ENCODE peak calls at places on chromosome 11, in five cellular contexts. One of them, this sample, is unnamed.

GRCh38 chr11:133526790-133527189 is 5.5 kb downstream of the OPCML start:
- DNase-seq in WERI-Rb-1: no peak
- DNase-seq in neural progenitor cell: no peak
- DNase-seq in gastrocnemius medialis: no peak
- DNase-seq in body of pancreas: no peak
- DNase-seq in this sample: no peak

GRCh38 chr11:46222485-46223251 is 54.8 kb upstream of the CREB3L1 start:
- DNase-seq in WERI-Rb-1: no peak
- DNase-seq in neural progenitor cell: no peak
- DNase-seq in gastrocnemius medialis: no peak
- DNase-seq in body of pancreas: no peak
- DNase-seq in this sample: no peak

GRCh38 chr11:134780486-134781155 is 368.6 kb upstream of the B3GAT1 start:
- DNase-seq in WERI-Rb-1: no peak
- DNase-seq in neural progenitor cell: no peak
- DNase-seq in gastrocnemius medialis: no peak
- DNase-seq in body of pancreas: no peak
- DNase-seq in this sample: no peak

GRCh38 chr11:58763120-58763490 is 31.4 kb upstream of the GLYAT start:
- DNase-seq in WERI-Rb-1: no peak
- DNase-seq in neural progenitor cell: no peak
- DNase-seq in gastrocnemius medialis: no peak
- DNase-seq in body of pancreas: no peak
- DNase-seq in this sample: no peak

GRCh38 chr11:116856423-116856822 is 19.0 kb upstream of the APOA1 start:
- DNase-seq in WERI-Rb-1: no peak
- DNase-seq in neural progenitor cell: no peak
- DNase-seq in gastrocnemius medialis: no peak
- DNase-seq in body of pancreas: no peak
- DNase-seq in this sample: no peak

GRCh38 chr11:84316866-84317560 is 1030.8 kb upstream of the CCDC90B start:
- DNase-seq in WERI-Rb-1: no peak
- DNase-seq in neural progenitor cell: peak; percentile 37
- DNase-seq in gastrocnemius medialis: no peak
- DNase-seq in body of pancreas: no peak
- DNase-seq in this sample: no peak

GRCh38 chr11:2807801-2808241 is 77.8 kb downstream of the CDKN1C start:
- DNase-seq in WERI-Rb-1: peak; percentile 4
- DNase-seq in neural progenitor cell: no peak
- DNase-seq in gastrocnemius medialis: peak; percentile 1
- DNase-seq in body of pancreas: peak; percentile 18
- DNase-seq in this sample: no peak

GRCh38 chr11:119684361-119685072 is 44.5 kb downstream of the NECTIN1 start:
- DNase-seq in WERI-Rb-1: no peak
- DNase-seq in neural progenitor cell: no peak
- DNase-seq in gastrocnemius medialis: no peak
- DNase-seq in body of pancreas: peak; percentile 47
- DNase-seq in this sample: no peak

GRCh38 chr11:31050061-31050790 is 319.3 kb downstream of the DCDC1 start:
- DNase-seq in WERI-Rb-1: no peak
- DNase-seq in neural progenitor cell: no peak
- DNase-seq in gastrocnemius medialis: no peak
- DNase-seq in body of pancreas: no peak
- DNase-seq in this sample: peak; percentile 1

GRCh38 chr11:65883058-65883761 is 3.6 kb downstream of the CTSW start:
- DNase-seq in WERI-Rb-1: no peak
- DNase-seq in neural progenitor cell: no peak
- DNase-seq in gastrocnemius medialis: no peak
- DNase-seq in body of pancreas: no peak
- DNase-seq in this sample: no peak

GRCh38 chr11:131455843-131456704 is 85.7 kb downstream of the NTM start:
- DNase-seq in WERI-Rb-1: no peak
- DNase-seq in neural progenitor cell: no peak
- DNase-seq in gastrocnemius medialis: no peak
- DNase-seq in body of pancreas: no peak
- DNase-seq in this sample: no peak

GRCh38 chr11:12968836-12969235 is 40.3 kb upstream of the RASSF10 start:
- DNase-seq in WERI-Rb-1: no peak
- DNase-seq in neural progenitor cell: no peak
- DNase-seq in gastrocnemius medialis: no peak
- DNase-seq in body of pancreas: no peak
- DNase-seq in this sample: no peak

GRCh38 chr11:61004037-61004641 is 32.7 kb downstream of the CD6 start:
- DNase-seq in WERI-Rb-1: no peak
- DNase-seq in neural progenitor cell: no peak
- DNase-seq in gastrocnemius medialis: no peak
- DNase-seq in body of pancreas: no peak
- DNase-seq in this sample: no peak

GRCh38 chr11:773830-774229 is 3.5 kb downstream of the GATD1 start:
- DNase-seq in WERI-Rb-1: no peak
- DNase-seq in neural progenitor cell: peak; percentile 1
- DNase-seq in gastrocnemius medialis: no peak
- DNase-seq in body of pancreas: no peak
- DNase-seq in this sample: no peak
- H3K27ac ChIP-seq in WERI-Rb-1: no peak overlapping the region
- H3K27ac ChIP-seq in neural progenitor cell: no peak overlapping the region
- H3K27ac ChIP-seq in gastrocnemius medialis: no peak overlapping the region
- H3K27ac ChIP-seq in body of pancreas: no peak overlapping the region
- H3K27ac ChIP-seq in this sample: no peak overlapping the region

GRCh38 chr11:57478971-57479663 is 18.8 kb downstream of the RTN4RL2 start:
- DNase-seq in WERI-Rb-1: no peak
- DNase-seq in neural progenitor cell: no peak
- DNase-seq in gastrocnemius medialis: no peak
- DNase-seq in body of pancreas: no peak
- DNase-seq in this sample: no peak
- H3K27me3 ChIP-seq in WERI-Rb-1: peaks cover 43% of the 10 kb centered on the region
- H3K27me3 ChIP-seq in neural progenitor cell: peaks cover 100% of the 10 kb centered on the region
- H3K27me3 ChIP-seq in gastrocnemius medialis: peaks cover 6% of the 10 kb centered on the region
- H3K27me3 ChIP-seq in body of pancreas: no peaks in the 10 kb centered on the region
- H3K27me3 ChIP-seq in this sample: no peaks in the 10 kb centered on the region

GRCh38 chr11:82676483-82677094 is 57.1 kb downstream of the FAM181B start:
- DNase-seq in WERI-Rb-1: no peak
- DNase-seq in neural progenitor cell: no peak
- DNase-seq in gastrocnemius medialis: no peak
- DNase-seq in body of pancreas: no peak
- DNase-seq in this sample: no peak
- H3K27ac ChIP-seq in WERI-Rb-1: no peak overlapping the region
- H3K27ac ChIP-seq in neural progenitor cell: no peak overlapping the region
- H3K27ac ChIP-seq in gastrocnemius medialis: no peak overlapping the region
- H3K27ac ChIP-seq in body of pancreas: no peak overlapping the region
- H3K27ac ChIP-seq in this sample: no peak overlapping the region

GRCh38 chr11:128924618-128925017 is 18.1 kb downstream of the TP53AIP1 start:
- DNase-seq in WERI-Rb-1: no peak
- DNase-seq in neural progenitor cell: no peak
- DNase-seq in gastrocnemius medialis: no peak
- DNase-seq in body of pancreas: no peak
- DNase-seq in this sample: no peak

GRCh38 chr11:128926000-128926399 is 16.7 kb downstream of the TP53AIP1 start:
- DNase-seq in WERI-Rb-1: no peak
- DNase-seq in neural progenitor cell: no peak
- DNase-seq in gastrocnemius medialis: no peak
- DNase-seq in body of pancreas: no peak
- DNase-seq in this sample: no peak

GRCh38 chr11:128926437-128927107 is 16.1 kb downstream of the TP53AIP1 start:
- DNase-seq in WERI-Rb-1: no peak
- DNase-seq in neural progenitor cell: no peak
- DNase-seq in gastrocnemius medialis: no peak
- DNase-seq in body of pancreas: no peak
- DNase-seq in this sample: no peak

GRCh38 chr11:128921790-128922189 is 20.9 kb downstream of the TP53AIP1 start:
- DNase-seq in WERI-Rb-1: no peak
- DNase-seq in neural progenitor cell: no peak
- DNase-seq in gastrocnemius medialis: no peak
- DNase-seq in body of pancreas: no peak
- DNase-seq in this sample: no peak

DNA sequence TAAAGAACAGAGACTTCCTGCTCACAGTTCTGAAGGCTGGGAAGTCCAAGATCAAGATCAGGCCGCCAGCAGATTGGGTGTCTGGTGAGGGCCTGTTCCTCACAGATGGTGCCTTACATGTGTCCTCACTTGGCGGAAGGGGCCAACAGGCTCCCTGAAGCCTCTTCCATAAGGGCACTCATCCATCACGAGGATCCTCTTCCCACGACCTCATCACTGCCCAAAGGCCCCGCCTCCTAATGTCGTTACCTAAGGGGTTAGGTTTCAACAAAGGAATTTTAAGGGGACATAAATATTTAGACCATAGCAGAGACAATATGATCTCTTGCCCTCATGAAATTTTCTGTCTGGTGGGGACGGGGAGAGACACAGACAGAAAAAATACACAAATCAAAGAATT is 18.6 kb downstream of the TP53AIP1 start:
- DNase-seq in WERI-Rb-1: no peak
- DNase-seq in neural progenitor cell: no peak
- DNase-seq in gastrocnemius medialis: no peak
- DNase-seq in body of pancreas: no peak
- DNase-seq in this sample: no peak
- H3K27me3 ChIP-seq in WERI-Rb-1: no peaks in the 10 kb centered on the region
- H3K27me3 ChIP-seq in neural progenitor cell: peaks cover 33% of the 10 kb centered on the region
- H3K27me3 ChIP-seq in gastrocnemius medialis: no peaks in the 10 kb centered on the region
- H3K27me3 ChIP-seq in body of pancreas: no peaks in the 10 kb centered on the region
- H3K27me3 ChIP-seq in this sample: no peaks in the 10 kb centered on the region

GRCh38 chr11:74696488-74696887 is 34.7 kb downstream of the CHRDL2 start:
- DNase-seq in WERI-Rb-1: no peak
- DNase-seq in neural progenitor cell: no peak
- DNase-seq in gastrocnemius medialis: no peak
- DNase-seq in body of pancreas: no peak
- DNase-seq in this sample: no peak
- H3K27ac ChIP-seq in WERI-Rb-1: no peak overlapping the region
- H3K27ac ChIP-seq in neural progenitor cell: no peak overlapping the region
- H3K27ac ChIP-seq in gastrocnemius medialis: peak overlapping the region; percentile 70
- H3K27ac ChIP-seq in body of pancreas: peak overlapping the region; percentile 44
- H3K27ac ChIP-seq in this sample: no peak overlapping the region

DNA sequence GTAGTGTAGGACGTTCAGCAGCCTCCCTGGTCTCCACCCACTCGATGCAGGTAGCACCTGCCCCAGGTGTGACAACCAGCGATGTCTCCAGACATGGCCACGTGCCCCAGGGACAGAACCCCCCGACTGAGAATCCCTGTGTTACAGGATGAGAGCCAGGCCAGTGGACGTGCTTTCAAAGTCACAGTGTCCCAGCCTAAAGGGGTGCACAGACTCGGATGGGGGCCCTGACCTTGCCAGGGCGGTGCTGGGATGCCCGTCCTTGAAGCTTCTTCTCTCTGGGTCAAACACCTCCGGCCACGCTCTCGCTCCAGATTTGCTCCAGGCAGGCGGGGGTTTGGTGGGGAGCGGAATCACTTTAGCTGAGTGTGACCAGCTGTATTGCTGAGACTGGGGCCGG is 23.3 kb upstream of the GAL start:
- DNase-seq in WERI-Rb-1: no peak
- DNase-seq in neural progenitor cell: no peak
- DNase-seq in gastrocnemius medialis: no peak
- DNase-seq in body of pancreas: no peak
- DNase-seq in this sample: no peak
- H3K27me3 ChIP-seq in WERI-Rb-1: no peaks in the 10 kb centered on the region
- H3K27me3 ChIP-seq in neural progenitor cell: no peaks in the 10 kb centered on the region
- H3K27me3 ChIP-seq in gastrocnemius medialis: peaks cover 4% of the 10 kb centered on the region
- H3K27me3 ChIP-seq in body of pancreas: no peaks in the 10 kb centered on the region
- H3K27me3 ChIP-seq in this sample: no peaks in the 10 kb centered on the region

This sample was measured in small intestine.